ENCODE peak calls at places on chromosomes 6 and 20, in eight cellular contexts. S is caudate nucleus; Z is stimulated activated CD8-positive, alpha-beta memory T cell treated with anti-CD3 and anti-CD28 coated beads, Interleukin-12 subunit alpha, Interleukin-12 subunit beta, amount 100 ng/mL, for 1 hour; X is renal cortical epithelial cell; O is glomerular endothelial cell; Q is activated CD4-positive, CD25-positive, alpha-beta regulatory T cell treated with anti-CD3 and anti-CD28 coated beads, Interleukin-2, amount 50 U/mL, for 16 hours; F is heart right ventricle; C is activated CD4-positive, alpha-beta T cell treated with anti-CD3 and anti-CD28 coated beads, Interleukin-2, amount 50 U/mL, for 24 hours. T is an unnamed sample.

GRCh38 chr20:38460040-38460623 is 12.5 kb upstream of the RALGAPB start:
- DNase-seq in S (no peak), Z (no peak), X (peak), O (peak), Q (no peak), F (peak), C (no peak), T (peak)

GRCh38 chr20:34982270-34983088 is 26.8 kb downstream of the MYH7B start:
- DNase-seq in S (no peak), Z (no peak), X (no peak), O (no peak), Q (no peak), F (no peak), C (no peak), T (no peak)

GRCh38 chr6:39965716-39966115 is 31.5 kb upstream of the MOCS1 start:
- DNase-seq in S (no peak), Z (no peak), X (no peak), O (no peak), Q (no peak), F (no peak), C (no peak), T (no peak)

GRCh38 chr6:132526461-132526860 is 11.6 kb upstream of the TAAR9 start:
- DNase-seq in S (no peak), Z (no peak), X (no peak), O (no peak), Q (no peak), F (no peak), C (no peak), T (no peak)

GRCh38 chr20:42836339-42836738 is 353.4 kb downstream of the PTPRT start:
- DNase-seq in S (no peak), Z (no peak), X (no peak), O (no peak), Q (no peak), F (no peak), C (no peak), T (peak)

GRCh38 chr6:82013561-82014275 is 233.8 kb downstream of the IBTK start:
- DNase-seq in S (no peak), Z (no peak), X (peak), O (peak), Q (no peak), F (peak), C (no peak), T (no peak)

GRCh38 chr20:23782366-23782983 is 31.7 kb upstream of the CST1 start:
- DNase-seq in S (no peak), Z (no peak), X (no peak), O (no peak), Q (no peak), F (peak), C (no peak), T (no peak)

GRCh38 chr20:42024653-42025052 is 406.5 kb upstream of the CHD6 start:
- DNase-seq in S (no peak), Z (no peak), X (no peak), O (no peak), Q (no peak), F (peak), C (no peak), T (no peak)

GRCh38 chr6:137167702-137168377 is 5.6 kb downstream of the IL22RA2 start:
- DNase-seq in S (no peak), Z (no peak), X (no peak), O (no peak), Q (no peak), F (no peak), C (no peak), T (no peak)

GRCh38 chr6:137550527-137550926 is 56.3 kb upstream of the OLIG3 start:
- DNase-seq in S (no peak), Z (no peak), X (no peak), O (no peak), Q (no peak), F (no peak), C (no peak), T (no peak)

GRCh38 chr6:16078064-16078463 is 50.8 kb upstream of the MYLIP start:
- DNase-seq in S (no peak), Z (no peak), X (no peak), O (no peak), Q (no peak), F (no peak), C (no peak), T (no peak)

GRCh38 chr20:62808211-62808865 is 3.7 kb downstream of the OGFR start:
- DNase-seq in S (peak), Z (peak), X (no peak), O (no peak), Q (peak), F (peak), C (peak), T (peak)

GRCh38 chr6:133241088-133241900 is at the start of gene EYA4:
- DNase-seq in S (no peak), Z (no peak), X (no peak), O (no peak), Q (no peak), F (peak), C (no peak), T (no peak)

GRCh38 chr20:32917191-32917950 is 58.6 kb downstream of the EFCAB8 start:
- DNase-seq in S (no peak), Z (no peak), X (no peak), O (no peak), Q (no peak), F (no peak), C (no peak), T (no peak)

GRCh38 chr20:16551601-16552419 is 21.4 kb downstream of the KIF16B start:
- DNase-seq in S (no peak), Z (no peak), X (no peak), O (no peak), Q (no peak), F (no peak), C (no peak), T (no peak)

GRCh38 chr20:37343212-37343993 is 2.5 kb upstream of the SRC start:
- DNase-seq in S (no peak), Z (no peak), X (peak), O (no peak), Q (no peak), F (no peak), C (no peak), T (peak)

GRCh38 chr6:67666177-67666964 is 968.7 kb upstream of the ADGRB3 start:
- DNase-seq in S (no peak), Z (no peak), X (no peak), O (no peak), Q (no peak), F (no peak), C (no peak), T (no peak)

GRCh38 chr6:38142178-38142902 is 322.8 kb downstream of the ZFAND3 start:
- DNase-seq in S (no peak), Z (no peak), X (no peak), O (no peak), Q (no peak), F (no peak), C (no peak), T (no peak)

GRCh38 chr6:168877821-168878282 is 375.8 kb downstream of the THBS2 start:
- DNase-seq in S (no peak), Z (no peak), X (peak), O (no peak), Q (no peak), F (no peak), C (no peak), T (peak)

GRCh38 chr6:149473080-149474052 is 11.4 kb downstream of the ZC3H12D start:
- DNase-seq in S (no peak), Z (no peak), X (no peak), O (no peak), Q (no peak), F (no peak), C (no peak), T (peak)

GRCh38 chr20:42961771-42962170 is 227.9 kb downstream of the PTPRT start:
- DNase-seq in S (no peak), Z (no peak), X (no peak), O (no peak), Q (no peak), F (no peak), C (no peak), T (no peak)

GRCh38 chr20:61099786-61100185 is 152.3 kb upstream of the CDH4 start:
- DNase-seq in S (no peak), Z (no peak), X (no peak), O (no peak), Q (no peak), F (no peak), C (no peak), T (no peak)

GRCh38 chr6:154638369-154638768 is 94.8 kb upstream of the SCAF8 start:
- DNase-seq in S (no peak), Z (no peak), X (peak), O (no peak), Q (no peak), F (no peak), C (no peak), T (no peak)

GRCh38 chr6:56752009-56752408 is 109.3 kb upstream of the DST start:
- DNase-seq in S (no peak), Z (no peak), X (peak), O (no peak), Q (no peak), F (no peak), C (no peak), T (peak)

GRCh38 chr6:126127662-126128061 is 141.3 kb downstream of the TRMT11 start:
- DNase-seq in S (no peak), Z (no peak), X (no peak), O (no peak), Q (no peak), F (no peak), C (no peak), T (no peak)

GRCh38 chr20:60007452-60007851 is 49.2 kb downstream of the CDH26 start:
- DNase-seq in S (no peak), Z (no peak), X (no peak), O (no peak), Q (no peak), F (peak), C (no peak), T (no peak)

GRCh38 chr6:6783736-6784135 is 195.2 kb downstream of the LY86 start:
- DNase-seq in S (no peak), Z (no peak), X (no peak), O (no peak), Q (no peak), F (no peak), C (no peak), T (no peak)

GRCh38 chr6:96942676-96943075 is 18.1 kb downstream of the KLHL32 start:
- DNase-seq in S (no peak), Z (no peak), X (no peak), O (no peak), Q (no peak), F (no peak), C (no peak), T (no peak)

GRCh38 chr6:35876902-35877301 is 44.0 kb downstream of the SRPK1 start:
- DNase-seq in S (no peak), Z (no peak), X (no peak), O (no peak), Q (no peak), F (no peak), C (no peak), T (no peak)

GRCh38 chr6:156595481-156595880 is 181.7 kb upstream of the ARID1B start:
- DNase-seq in S (no peak), Z (no peak), X (no peak), O (no peak), Q (no peak), F (no peak), C (no peak), T (no peak)